ENCODE peak calls at places on chromosomes 12 and 14, in eight cellular contexts. One of them, this sample, is unnamed.

GRCh38 chr14:41498959-41499358 is 107.7 kb upstream of the LRFN5 start:
- DNase-seq in fibroblast of lung: peak
- DNase-seq in HFF-Myc: no peak
- DNase-seq in lower lobe of right lung: no peak
- DNase-seq in body of pancreas: no peak
- DNase-seq in psoas muscle: no peak
- DNase-seq in BJ: no peak
- DNase-seq in upper lobe of right lung: no peak
- DNase-seq in this sample: no peak

GRCh38 chr12:19757317-19757877 is 318.1 kb downstream of the AEBP2 start:
- DNase-seq in fibroblast of lung: peak
- DNase-seq in HFF-Myc: no peak
- DNase-seq in lower lobe of right lung: no peak
- DNase-seq in body of pancreas: no peak
- DNase-seq in psoas muscle: no peak
- DNase-seq in BJ: no peak
- DNase-seq in upper lobe of right lung: no peak
- DNase-seq in this sample: no peak

GRCh38 chr14:29320261-29320660 is 553.7 kb downstream of the FOXG1 start:
- DNase-seq in fibroblast of lung: peak
- DNase-seq in HFF-Myc: no peak
- DNase-seq in lower lobe of right lung: no peak
- DNase-seq in body of pancreas: no peak
- DNase-seq in psoas muscle: no peak
- DNase-seq in BJ: no peak
- DNase-seq in upper lobe of right lung: no peak
- DNase-seq in this sample: no peak

GRCh38 chr12:20305470-20305869 is 62.9 kb upstream of the PDE3A start:
- DNase-seq in fibroblast of lung: peak
- DNase-seq in HFF-Myc: no peak
- DNase-seq in lower lobe of right lung: no peak
- DNase-seq in body of pancreas: no peak
- DNase-seq in psoas muscle: no peak
- DNase-seq in BJ: no peak
- DNase-seq in upper lobe of right lung: no peak
- DNase-seq in this sample: no peak

GRCh38 chr12:601976-602699 is 61.1 kb downstream of the NINJ2 start:
- DNase-seq in fibroblast of lung: no peak
- DNase-seq in HFF-Myc: no peak
- DNase-seq in lower lobe of right lung: no peak
- DNase-seq in body of pancreas: no peak
- DNase-seq in psoas muscle: no peak
- DNase-seq in BJ: no peak
- DNase-seq in upper lobe of right lung: no peak
- DNase-seq in this sample: no peak

GRCh38 chr14:52272375-52272774 is 4.9 kb downstream of the PTGDR start:
- DNase-seq in fibroblast of lung: no peak
- DNase-seq in HFF-Myc: no peak
- DNase-seq in lower lobe of right lung: no peak
- DNase-seq in body of pancreas: no peak
- DNase-seq in psoas muscle: no peak
- DNase-seq in BJ: no peak
- DNase-seq in upper lobe of right lung: no peak
- DNase-seq in this sample: peak

GRCh38 chr14:51298895-51299294 is 58.8 kb downstream of the TMX1 start:
- DNase-seq in fibroblast of lung: peak
- DNase-seq in HFF-Myc: no peak
- DNase-seq in lower lobe of right lung: no peak
- DNase-seq in body of pancreas: no peak
- DNase-seq in psoas muscle: no peak
- DNase-seq in BJ: no peak
- DNase-seq in upper lobe of right lung: no peak
- DNase-seq in this sample: no peak

GRCh38 chr12:40793471-40793870 is 101.2 kb downstream of the CNTN1 start:
- DNase-seq in fibroblast of lung: no peak
- DNase-seq in HFF-Myc: no peak
- DNase-seq in lower lobe of right lung: no peak
- DNase-seq in body of pancreas: no peak
- DNase-seq in psoas muscle: no peak
- DNase-seq in BJ: no peak
- DNase-seq in upper lobe of right lung: no peak
- DNase-seq in this sample: no peak

GRCh38 chr12:24742378-24742777 is 206.5 kb downstream of the BCAT1 start:
- DNase-seq in fibroblast of lung: no peak
- DNase-seq in HFF-Myc: no peak
- DNase-seq in lower lobe of right lung: no peak
- DNase-seq in body of pancreas: no peak
- DNase-seq in psoas muscle: no peak
- DNase-seq in BJ: no peak
- DNase-seq in upper lobe of right lung: no peak
- DNase-seq in this sample: no peak

GRCh38 chr12:1217191-1217949 is 226.3 kb downstream of the ERC1 start:
- DNase-seq in fibroblast of lung: peak
- DNase-seq in HFF-Myc: peak
- DNase-seq in lower lobe of right lung: no peak
- DNase-seq in body of pancreas: no peak
- DNase-seq in psoas muscle: no peak
- DNase-seq in BJ: peak
- DNase-seq in upper lobe of right lung: no peak
- DNase-seq in this sample: peak

DNA sequence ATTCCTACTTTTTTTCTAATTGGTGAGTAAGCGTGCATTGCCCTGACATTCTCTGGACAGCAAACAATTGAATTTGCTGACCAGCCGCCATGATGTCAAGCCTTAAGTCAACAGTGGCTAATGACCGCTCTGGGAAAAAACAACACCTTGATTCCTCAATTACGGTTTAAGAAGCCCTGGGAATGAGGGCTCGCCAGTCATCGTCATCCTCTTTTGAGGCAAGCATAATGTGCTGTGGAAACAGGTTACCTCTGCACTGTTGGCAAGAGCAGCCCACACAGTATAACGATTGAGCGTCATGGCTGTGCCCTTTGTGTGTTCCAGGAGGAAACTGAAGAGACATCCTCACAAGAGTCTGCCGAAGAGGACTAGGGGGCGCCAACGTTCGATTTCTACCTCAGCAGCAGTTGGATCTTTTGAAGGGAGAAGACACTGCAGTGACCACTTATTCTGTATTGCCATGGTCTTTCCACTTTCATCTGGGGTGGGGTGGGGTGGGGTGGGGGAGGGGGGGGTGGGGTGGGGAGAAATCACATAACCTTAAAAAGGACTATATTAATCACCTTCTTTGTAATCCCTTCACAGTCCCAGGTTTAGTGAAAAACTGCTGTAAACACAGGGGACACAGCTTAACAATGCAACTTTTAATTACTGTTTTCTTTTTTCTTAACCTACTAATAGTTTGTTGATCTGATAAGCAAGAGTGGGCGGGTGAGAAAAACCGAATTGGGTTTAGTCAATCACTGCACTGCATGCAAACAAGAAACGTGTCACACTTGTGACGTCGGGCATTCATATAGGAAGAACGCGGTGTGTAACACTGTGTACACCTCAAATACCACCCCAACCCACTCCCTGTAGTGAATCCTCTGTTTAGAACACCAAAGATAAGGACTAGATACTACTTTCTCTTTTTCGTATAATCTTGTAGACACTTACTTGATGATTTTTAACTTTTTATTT is 138.9 kb downstream of the HMGA2 start:
- DNase-seq in fibroblast of lung: peak
- DNase-seq in HFF-Myc: no peak
- DNase-seq in lower lobe of right lung: no peak
- DNase-seq in body of pancreas: no peak
- DNase-seq in psoas muscle: no peak
- DNase-seq in BJ: no peak
- DNase-seq in upper lobe of right lung: no peak
- DNase-seq in this sample: no peak
- TF ChIP-seq CTCF in fibroblast of lung: no peak
- TF ChIP-seq CTCF in HFF-Myc: peak
- TF ChIP-seq CTCF in lower lobe of right lung: no peak
- TF ChIP-seq CTCF in body of pancreas: no peak
- TF ChIP-seq CTCF in psoas muscle: no peak
- TF ChIP-seq CTCF in BJ: peak
- TF ChIP-seq CTCF in upper lobe of right lung: no peak
- TF ChIP-seq CTCF in this sample: no peak

DNA sequence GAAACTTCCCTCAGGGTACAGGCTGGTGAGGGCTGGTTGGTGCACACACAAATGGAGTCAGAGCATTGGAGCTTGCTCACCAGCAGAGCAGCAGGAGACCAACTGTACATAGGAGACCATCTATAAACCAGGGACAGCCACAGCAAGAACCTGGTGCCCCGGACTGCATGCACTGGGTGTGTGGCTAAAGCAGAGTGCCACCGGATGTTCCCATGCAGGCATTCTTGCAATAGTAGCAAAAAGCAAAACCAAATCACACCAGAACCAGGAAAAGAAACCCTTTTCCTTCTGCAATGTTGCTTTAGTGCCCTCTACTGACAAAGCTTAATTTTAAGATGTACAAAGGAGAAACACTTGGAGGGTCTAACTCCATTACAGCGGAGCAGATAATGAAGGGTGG is 136.3 kb downstream of the MDGA2 start:
- DNase-seq in fibroblast of lung: peak
- DNase-seq in HFF-Myc: no peak
- DNase-seq in lower lobe of right lung: no peak
- DNase-seq in body of pancreas: no peak
- DNase-seq in psoas muscle: no peak
- DNase-seq in BJ: no peak
- DNase-seq in upper lobe of right lung: no peak
- DNase-seq in this sample: no peak
- TF ChIP-seq CTCF in fibroblast of lung: no peak
- TF ChIP-seq CTCF in HFF-Myc: no peak
- TF ChIP-seq CTCF in lower lobe of right lung: peak
- TF ChIP-seq CTCF in body of pancreas: no peak
- TF ChIP-seq CTCF in psoas muscle: no peak
- TF ChIP-seq CTCF in BJ: no peak
- TF ChIP-seq CTCF in upper lobe of right lung: peak
- TF ChIP-seq CTCF in this sample: no peak

GRCh38 chr14:39451811-39452210 is 19.6 kb upstream of the FBXO33 start:
- DNase-seq in fibroblast of lung: no peak
- DNase-seq in HFF-Myc: no peak
- DNase-seq in lower lobe of right lung: no peak
- DNase-seq in body of pancreas: no peak
- DNase-seq in psoas muscle: no peak
- DNase-seq in BJ: no peak
- DNase-seq in upper lobe of right lung: no peak
- DNase-seq in this sample: no peak

GRCh38 chr14:39454906-39455539 is 22.8 kb upstream of the FBXO33 start:
- DNase-seq in fibroblast of lung: no peak
- DNase-seq in HFF-Myc: no peak
- DNase-seq in lower lobe of right lung: no peak
- DNase-seq in body of pancreas: no peak
- DNase-seq in psoas muscle: no peak
- DNase-seq in BJ: no peak
- DNase-seq in upper lobe of right lung: no peak
- DNase-seq in this sample: no peak

GRCh38 chr14:39452680-39453079 is 20.4 kb upstream of the FBXO33 start:
- DNase-seq in fibroblast of lung: no peak
- DNase-seq in HFF-Myc: no peak
- DNase-seq in lower lobe of right lung: no peak
- DNase-seq in body of pancreas: no peak
- DNase-seq in psoas muscle: no peak
- DNase-seq in BJ: no peak
- DNase-seq in upper lobe of right lung: no peak
- DNase-seq in this sample: no peak

GRCh38 chr14:39459795-39460478 is 27.7 kb upstream of the FBXO33 start:
- DNase-seq in fibroblast of lung: no peak
- DNase-seq in HFF-Myc: no peak
- DNase-seq in lower lobe of right lung: no peak
- DNase-seq in body of pancreas: no peak
- DNase-seq in psoas muscle: no peak
- DNase-seq in BJ: no peak
- DNase-seq in upper lobe of right lung: no peak
- DNase-seq in this sample: no peak

DNA sequence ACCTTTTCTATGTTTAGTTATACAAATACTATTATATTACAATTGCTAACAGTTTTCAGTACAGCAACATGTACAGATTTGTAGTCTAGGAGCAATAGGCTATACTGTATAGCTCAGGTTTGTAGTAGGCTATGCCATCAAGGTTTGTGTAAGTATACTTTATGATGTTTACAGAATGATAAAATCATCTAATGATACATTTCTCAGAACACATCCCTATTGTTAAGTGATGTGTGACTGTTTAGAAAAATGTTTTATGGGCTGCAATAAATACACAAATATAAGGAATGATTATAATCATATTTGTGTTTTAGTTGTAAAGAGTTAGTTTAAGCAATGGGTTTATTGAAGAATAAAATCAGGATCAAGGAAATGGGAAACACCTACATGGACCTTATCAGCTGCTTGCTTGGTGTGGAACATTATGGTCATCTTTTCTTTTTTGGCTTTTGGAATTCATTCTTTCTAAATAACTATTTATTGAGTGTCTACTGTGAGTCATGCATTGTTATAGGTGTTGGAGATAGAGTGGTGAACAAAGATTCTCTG is 24.5 kb upstream of the FBXO33 start:
- DNase-seq in fibroblast of lung: no peak
- DNase-seq in HFF-Myc: no peak
- DNase-seq in lower lobe of right lung: no peak
- DNase-seq in body of pancreas: no peak
- DNase-seq in psoas muscle: no peak
- DNase-seq in BJ: no peak
- DNase-seq in upper lobe of right lung: no peak
- DNase-seq in this sample: no peak
- TF ChIP-seq CTCF in fibroblast of lung: no peak
- TF ChIP-seq CTCF in HFF-Myc: no peak
- TF ChIP-seq CTCF in lower lobe of right lung: no peak
- TF ChIP-seq CTCF in body of pancreas: no peak
- TF ChIP-seq CTCF in psoas muscle: no peak
- TF ChIP-seq CTCF in BJ: no peak
- TF ChIP-seq CTCF in upper lobe of right lung: no peak
- TF ChIP-seq CTCF in this sample: no peak

DNA sequence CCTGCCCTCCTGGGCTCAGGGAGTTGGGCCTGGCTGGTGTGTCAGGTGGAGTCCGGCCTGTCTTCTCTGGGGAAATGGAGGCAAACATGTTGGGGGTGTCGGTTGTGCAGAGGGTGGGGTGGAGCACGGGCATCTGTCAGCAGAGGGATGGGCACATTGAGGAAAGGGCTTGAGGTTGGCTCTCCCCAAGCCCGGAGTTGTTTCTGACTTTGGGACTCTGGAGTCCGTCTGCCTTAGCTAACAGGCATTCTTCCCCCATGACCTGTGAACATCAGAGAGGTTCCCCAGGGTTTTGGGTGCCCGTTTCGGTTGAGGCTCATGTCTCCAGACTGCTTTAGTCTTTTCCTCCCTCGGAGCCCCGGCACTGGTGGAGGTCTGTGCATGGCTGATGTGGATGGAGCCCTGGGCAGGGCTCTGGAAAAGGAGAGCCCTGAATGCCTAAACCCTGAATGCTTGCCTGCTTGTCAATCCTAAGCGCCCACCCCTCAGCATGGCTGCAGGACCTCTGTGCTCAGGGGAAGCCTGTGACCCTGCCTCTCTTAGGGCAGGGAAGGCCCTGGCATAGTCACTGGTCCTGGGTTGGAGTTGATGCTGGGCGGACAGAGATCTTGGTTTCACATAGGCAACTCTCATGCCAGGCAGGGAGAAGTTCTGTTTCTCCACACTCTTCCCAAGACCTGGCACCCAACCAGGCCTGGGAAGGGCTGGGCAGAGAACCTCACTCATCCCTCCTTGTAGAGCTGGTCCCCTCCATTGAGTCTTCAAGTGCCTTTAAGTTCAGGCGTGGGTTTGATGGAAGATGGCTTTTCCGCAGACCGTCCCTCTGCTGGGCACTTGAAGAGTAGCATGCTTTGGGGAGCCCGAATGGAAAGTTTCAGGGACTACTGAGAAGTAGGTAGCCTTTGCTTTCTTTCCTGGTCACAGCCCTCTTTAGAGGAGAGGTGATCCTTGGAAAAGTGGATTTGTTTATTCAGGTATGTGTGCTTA is 13.0 kb downstream of the NYNRIN start:
- DNase-seq in fibroblast of lung: peak
- DNase-seq in HFF-Myc: no peak
- DNase-seq in lower lobe of right lung: no peak
- DNase-seq in body of pancreas: no peak
- DNase-seq in psoas muscle: no peak
- DNase-seq in BJ: no peak
- DNase-seq in upper lobe of right lung: no peak
- DNase-seq in this sample: no peak
- TF ChIP-seq CTCF in fibroblast of lung: peak
- TF ChIP-seq CTCF in HFF-Myc: peak
- TF ChIP-seq CTCF in lower lobe of right lung: peak
- TF ChIP-seq CTCF in body of pancreas: peak
- TF ChIP-seq CTCF in psoas muscle: peak
- TF ChIP-seq CTCF in BJ: peak
- TF ChIP-seq CTCF in upper lobe of right lung: peak
- TF ChIP-seq CTCF in this sample: peak

This sample was measured in mucosa of descending colon.